ENCODE peak calls at places on chromosomes 5 and 9, in ten cellular contexts. Q, O, C, F, V, H, Z, X, D and L are unnamed samples.
A peak's percentile ranks its signal among the peaks of the same experiment; 100 is the strongest.

GRCh38 chr9:34611251-34611810 is 566 bp downstream of the RPP25L start:
- DNase-seq in X (no peak), O (no peak), Q (no peak), V (no peak), D (no peak), Z (no peak), H (no peak), F (peak; percentile 40), C (no peak), L (no peak)

GRCh38 chr5:142627371-142628217 is 58.3 kb downstream of the FGF1 start:
- DNase-seq in F (no peak), O (peak; percentile 40), Q (no peak), C (no peak), Z (no peak), D (no peak), V (no peak), X (no peak), H (no peak), L (no peak)

GRCh38 chr5:111962906-111963305 is 205.9 kb upstream of the NREP start:
- DNase-seq in O (no peak), C (no peak), Q (no peak), D (no peak), X (no peak), Z (no peak), V (no peak), F (no peak), H (no peak), L (no peak)

GRCh38 chr5:171623551-171624097 is 162.0 kb upstream of the SMIM23 start:
- DNase-seq in C (no peak), Q (no peak), X (no peak), F (no peak), H (no peak), O (no peak), Z (no peak), V (no peak), D (no peak), L (no peak)

GRCh38 chr9:108093773-108094675 is 604.5 kb upstream of the KLF4 start:
- DNase-seq in Q (peak; percentile 22), H (peak; percentile 93), X (peak; percentile 10), F (no peak), Z (no peak), O (peak; percentile 95), V (no peak), D (no peak), C (no peak), L (no peak)

GRCh38 chr5:57817924-57818323 is 335.3 kb upstream of the ACTBL2 start:
- DNase-seq in F (no peak), Z (no peak), O (no peak), H (no peak), Q (no peak), V (no peak), C (no peak), X (no peak), D (no peak), L (no peak)

GRCh38 chr9:36818965-36819870 is 214.8 kb downstream of the PAX5 start:
- DNase-seq in H (no peak), Q (no peak), C (no peak), F (no peak), X (no peak), O (no peak), V (no peak), D (no peak), Z (no peak), L (no peak)

GRCh38 chr5:32217886-32218396 is 43.8 kb upstream of the GOLPH3 start:
- DNase-seq in Q (peak; percentile 35), O (no peak), C (no peak), V (no peak), D (no peak), F (no peak), H (no peak), Z (peak; percentile 40), X (no peak), L (no peak)

GRCh38 chr9:131546336-131547084 is 1.2 kb downstream of the PRRT1B start:
- DNase-seq in Q (peak; percentile 67), X (peak; percentile 22), V (no peak), H (no peak), Z (no peak), C (no peak), F (no peak), D (no peak), O (no peak), L (no peak)

GRCh38 chr5:154097031-154097430 is 58.3 kb downstream of the MFAP3 start:
- DNase-seq in V (no peak), H (no peak), C (no peak), X (no peak), F (no peak), Q (peak; percentile 85), Z (no peak), D (no peak), O (peak; percentile 17), L (no peak)

GRCh38 chr9:99889120-99889519 is 17.3 kb upstream of the STX17 start:
- DNase-seq in X (no peak), Q (no peak), D (no peak), C (no peak), H (no peak), F (no peak), Z (no peak), V (no peak), O (no peak), L (no peak)

GRCh38 chr5:131008329-131008728 is 156.7 kb downstream of the HINT1 start:
- DNase-seq in Q (no peak), F (no peak), D (no peak), O (no peak), X (no peak), V (no peak), Z (no peak), H (no peak), C (no peak), L (no peak)

GRCh38 chr5:73266925-73267775 is 94.2 kb downstream of the TMEM174 start:
- DNase-seq in Z (no peak), C (no peak), F (no peak), D (no peak), Q (no peak), O (no peak), V (no peak), H (no peak), X (no peak), L (no peak)

GRCh38 chr5:68652507-68652906 is 437.0 kb downstream of the PIK3R1 start:
- DNase-seq in D (no peak), Q (no peak), F (no peak), X (peak; percentile 72), C (no peak), H (peak; percentile 18), O (peak; percentile 51), V (no peak), Z (no peak), L (no peak)

GRCh38 chr9:21752003-21752402 is 50.4 kb upstream of the MTAP start:
- DNase-seq in V (no peak), F (no peak), X (no peak), D (no peak), H (no peak), Q (no peak), O (no peak), C (no peak), Z (no peak), L (no peak)

GRCh38 chr9:114259800-114260523 is 62.9 kb upstream of the ORM1 start:
- DNase-seq in O (no peak), X (no peak), Q (no peak), F (no peak), V (no peak), D (no peak), Z (no peak), H (no peak), C (no peak), L (no peak)

GRCh38 chr9:97389249-97389648 is 22.6 kb upstream of the TDRD7 start:
- DNase-seq in V (no peak), H (no peak), O (no peak), C (no peak), X (no peak), F (no peak), Z (no peak), D (no peak), Q (no peak), L (no peak)

GRCh38 chr5:119179857-119180641 is 109.2 kb downstream of the DMXL1 start:
- DNase-seq in H (no peak), V (no peak), C (no peak), Q (no peak), O (peak; percentile 11), X (peak; percentile 54), D (no peak), Z (no peak), F (no peak), L (no peak)

GRCh38 chr5:2123874-2124273 is 241.1 kb upstream of the IRX4 start:
- DNase-seq in V (no peak), C (no peak), Z (no peak), X (no peak), O (no peak), F (no peak), D (no peak), H (no peak), Q (no peak), L (no peak)

GRCh38 chr9:111897831-111898144 is 1.2 kb downstream of the UGCG start:
- DNase-seq in D (no peak), V (no peak), X (no peak), Q (peak; percentile 68), O (no peak), C (no peak), H (no peak), Z (peak; percentile 87), F (no peak), L (no peak)

GRCh38 chr5:45507174-45507573 is 189.0 kb downstream of the HCN1 start:
- DNase-seq in D (no peak), X (no peak), Q (no peak), V (no peak), C (peak; percentile 8), O (no peak), F (peak; percentile 18), Z (no peak), H (no peak), L (no peak)

GRCh38 chr5:43616535-43616934 is 13.6 kb downstream of the NNT start:
- DNase-seq in Q (no peak), C (no peak), V (no peak), O (no peak), D (no peak), H (no peak), X (peak; percentile 80), Z (no peak), F (no peak), L (no peak)